ENCODE peak calls at places on chromosomes 13 and 19, in ten cellular contexts. I is astrocyte, F is fibroblast of lung, W is GM23248, B is PC-9, U is MM.1S, M is A673, E is neural progenitor cell, P is mammary epithelial cell, C is PC-3. V is an unnamed sample.

GRCh38 chr19:29927944-29928669 is 13.9 kb upstream of the URI1 start:
- DNase-seq in C (no peak), P (no peak), M (no peak), F (no peak), E (peak), W (no peak), U (no peak), I (no peak), B (no peak), V (no peak)

GRCh38 chr19:42524250-42524649 is 4.0 kb downstream of the CEACAM1 start:
- DNase-seq in M (no peak), U (no peak), P (no peak), W (no peak), E (no peak), I (no peak), F (no peak), B (no peak), C (no peak), V (no peak)

GRCh38 chr13:74074723-74075122 is 59.5 kb downstream of the KLF12 start:
- DNase-seq in I (peak), M (peak), B (no peak), U (no peak), P (peak), F (no peak), W (peak), C (peak), E (no peak), V (peak)

GRCh38 chr13:98222816-98223215 is 45.7 kb upstream of the RNF113B start:
- DNase-seq in P (no peak), W (no peak), C (no peak), U (no peak), I (no peak), E (no peak), M (no peak), B (no peak), F (no peak), V (no peak)

GRCh38 chr13:26485786-26486185 is 71.7 kb upstream of the WASF3 start:
- DNase-seq in U (no peak), C (no peak), I (no peak), W (peak), M (no peak), F (no peak), P (no peak), E (no peak), B (no peak), V (no peak)

GRCh38 chr13:51849145-51850101 is 4.4 kb upstream of the TMEM272 start:
- DNase-seq in U (no peak), I (peak), E (peak), M (peak), C (peak), W (peak), F (peak), B (peak), P (no peak), V (no peak)

GRCh38 chr13:21020176-21020575 is 41.2 kb downstream of the LATS2 start:
- DNase-seq in F (no peak), B (no peak), M (no peak), W (peak), C (no peak), U (no peak), E (no peak), I (no peak), P (no peak), V (no peak)

GRCh38 chr13:103236213-103236612 is 170.0 kb upstream of the SLC10A2 start:
- DNase-seq in M (peak), I (no peak), U (no peak), F (peak), C (peak), B (no peak), P (peak), E (no peak), W (no peak), V (no peak)

GRCh38 chr19:10412257-10412977 is 7.9 kb upstream of the PDE4A start:
- DNase-seq in C (no peak), F (no peak), M (peak), U (peak), E (no peak), W (no peak), P (no peak), I (no peak), B (no peak), V (no peak)

GRCh38 chr19:38634757-38635482 is 12.5 kb upstream of the ACTN4 start:
- DNase-seq in P (no peak), E (peak), C (peak), I (no peak), B (peak), M (peak), F (peak), W (peak), U (peak), V (peak)

GRCh38 chr13:21501709-21502108 is 42.6 kb upstream of the ZDHHC20 start:
- DNase-seq in F (no peak), U (no peak), C (no peak), W (no peak), P (no peak), E (peak), I (no peak), B (no peak), M (peak), V (no peak)

GRCh38 chr19:54136086-54136863 is 1.3 kb upstream of the CNOT3 start:
- DNase-seq in I (no peak), E (peak), C (peak), W (peak), M (no peak), P (no peak), U (peak), B (peak), F (peak), V (no peak)

GRCh38 chr19:42317535-42317934 is 4.4 kb downstream of the TMEM145 start:
- DNase-seq in F (no peak), I (no peak), B (no peak), M (no peak), E (no peak), C (no peak), P (no peak), U (no peak), W (no peak), V (no peak)

GRCh38 chr19:55931936-55932386 is at the start of gene NLRP13:
- DNase-seq in I (no peak), C (no peak), E (no peak), W (no peak), M (no peak), F (no peak), U (no peak), B (no peak), P (no peak), V (no peak)

GRCh38 chr13:38636106-38636505 is 50.8 kb upstream of the FREM2 start:
- DNase-seq in E (no peak), W (no peak), F (no peak), C (no peak), M (no peak), U (no peak), B (no peak), I (no peak), P (no peak), V (no peak)

GRCh38 chr13:83798731-83799130 is 83.5 kb downstream of the SLITRK1 start:
- DNase-seq in U (no peak), P (peak), C (peak), E (no peak), M (no peak), W (peak), I (peak), F (peak), B (no peak), V (no peak)

GRCh38 chr13:109500146-109500773 is 286.1 kb downstream of the IRS2 start:
- DNase-seq in F (peak), I (no peak), M (peak), B (no peak), C (no peak), W (no peak), U (no peak), P (no peak), E (peak), V (no peak)

GRCh38 chr13:109949395-109949794 is 163.0 kb upstream of the IRS2 start:
- DNase-seq in B (no peak), W (peak), M (no peak), C (no peak), I (no peak), E (no peak), U (no peak), F (no peak), P (no peak), V (no peak)

GRCh38 chr19:42403586-42403985 is 13.5 kb upstream of the CNFN start:
- DNase-seq in W (no peak), B (no peak), I (no peak), C (no peak), P (no peak), E (no peak), F (no peak), U (no peak), M (no peak), V (no peak)

GRCh38 chr13:112990783-112991182 is 21.8 kb downstream of the MCF2L start:
- DNase-seq in I (no peak), C (no peak), F (no peak), B (peak), P (peak), U (peak), W (no peak), M (no peak), E (peak), V (no peak)

GRCh38 chr19:47032171-47032811 is 12.7 kb downstream of the NPAS1 start:
- DNase-seq in I (no peak), W (peak), B (peak), P (peak), E (peak), F (no peak), M (no peak), U (peak), C (peak), V (peak)

GRCh38 chr19:56139847-56140582 is 1.1 kb upstream of the ZNF444 start:
- DNase-seq in P (peak), B (no peak), F (no peak), I (no peak), C (no peak), U (no peak), M (no peak), W (peak), E (no peak), V (no peak)

GRCh38 chr13:71865858-71866172 is 1.2 kb downstream of the DACH1 start:
- DNase-seq in B (no peak), C (no peak), P (no peak), E (peak), M (peak), F (peak), I (no peak), U (no peak), W (no peak), V (no peak)

GRCh38 chr13:71864981-71865857 is 1.8 kb downstream of the DACH1 start:
- DNase-seq in M (peak), F (peak), C (no peak), B (no peak), W (no peak), I (peak), U (no peak), E (peak), P (peak), V (peak)

GRCh38 chr13:71867101-71867814 is at the start of gene DACH1:
- DNase-seq in F (peak), P (peak), E (peak), I (peak), U (peak), W (peak), B (peak), C (peak), M (peak), V (peak)

GRCh38 chr13:71864094-71864980 is 2.7 kb downstream of the DACH1 start:
- DNase-seq in F (peak), C (no peak), U (no peak), I (no peak), P (peak), B (no peak), W (no peak), E (peak), M (peak), V (peak)

GRCh38 chr13:71866173-71867091 is 572 bp downstream of the DACH1 start:
- DNase-seq in B (peak), U (peak), W (peak), E (peak), P (peak), C (no peak), M (peak), F (peak), I (no peak), V (peak)
- TF ChIP-seq EZH2 in B (no peak), U (no peak), W (no peak), E (no peak), P (peak), C (no peak), M (no peak), F (no peak), I (no peak), V (no peak)

GRCh38 chr13:94713556-94714182 is 1.3 kb upstream of the SOX21 start:
- DNase-seq in I (no peak), U (no peak), W (no peak), M (no peak), B (no peak), F (no peak), E (no peak), C (no peak), P (no peak), V (no peak)
- TF ChIP-seq EZH2 in I (no peak), U (no peak), W (no peak), M (no peak), B (no peak), F (peak), E (no peak), C (no peak), P (no peak), V (peak)

GRCh38 chr13:99985886-99986527 is 4.4 kb downstream of the ZIC2 start:
- DNase-seq in B (no peak), P (no peak), W (no peak), C (no peak), F (no peak), I (no peak), M (peak), U (no peak), E (peak), V (no peak)

GRCh38 chr13:99986751-99987150 is 5.2 kb downstream of the ZIC2 start:
- DNase-seq in W (no peak), E (peak), U (no peak), C (no peak), P (no peak), B (no peak), F (no peak), I (no peak), M (peak), V (no peak)

GRCh38 chr13:99985243-99985874 is 3.8 kb downstream of the ZIC2 start:
- DNase-seq in I (no peak), C (no peak), B (no peak), M (peak), P (no peak), E (peak), U (no peak), W (no peak), F (no peak), V (no peak)

GRCh38 chr13:99988469-99989375 is 7.1 kb downstream of the ZIC2 start:
- DNase-seq in W (no peak), I (no peak), M (peak), U (no peak), C (no peak), P (no peak), F (no peak), E (peak), B (no peak), V (no peak)

GRCh38 chr13:99987180-99988047 is 5.8 kb downstream of the ZIC2 start:
- DNase-seq in W (no peak), M (peak), B (no peak), P (no peak), C (no peak), F (no peak), E (peak), I (no peak), U (no peak), V (no peak)
- TF ChIP-seq EZH2 in W (peak), M (no peak), B (no peak), P (peak), C (no peak), F (peak), E (no peak), I (no peak), U (no peak), V (peak)

GRCh38 chr19:2942928-2943640 is 1.7 kb downstream of the ZNF77 start:
- DNase-seq in C (no peak), M (no peak), F (no peak), W (no peak), P (no peak), I (no peak), B (no peak), E (no peak), U (no peak), V (no peak)

GRCh38 chr19:2949939-2950285 is 5.1 kb upstream of the ZNF77 start:
- DNase-seq in W (peak), U (no peak), E (no peak), B (no peak), M (no peak), C (peak), F (no peak), P (no peak), I (peak), V (peak)

GRCh38 chr19:2945575-2946184 is 909 bp upstream of the ZNF77 start:
- DNase-seq in P (no peak), W (peak), C (no peak), I (no peak), E (no peak), F (no peak), B (no peak), U (no peak), M (no peak), V (no peak)

GRCh38 chr19:2944403-2944774 is 382 bp downstream of the ZNF77 start:
- DNase-seq in U (no peak), W (no peak), C (no peak), B (no peak), E (no peak), F (no peak), I (no peak), P (no peak), M (no peak), V (no peak)

GRCh38 chr19:2944775-2945574 is at the start of gene ZNF77:
- DNase-seq in I (peak), W (peak), C (peak), M (peak), U (no peak), F (peak), P (peak), B (peak), E (peak), V (peak)
- TF ChIP-seq EZH2 in I (peak), W (no peak), C (no peak), M (no peak), U (no peak), F (no peak), P (no peak), B (no peak), E (peak), V (peak)

GRCh38 chr19:2289714-2290435 is 7.9 kb upstream of the PEAK3 start:
- DNase-seq in F (no peak), M (no peak), C (no peak), W (peak), B (no peak), I (no peak), E (peak), U (peak), P (peak), V (no peak)
- TF ChIP-seq EZH2 in F (no peak), M (peak), C (no peak), W (peak), B (no peak), I (peak), E (peak), U (no peak), P (no peak), V (peak)

GRCh38 chr19:3029070-3029923 is at the start of gene TLE2:
- DNase-seq in M (no peak), E (peak), P (no peak), F (no peak), W (peak), B (no peak), I (no peak), U (no peak), C (no peak), V (peak)
- TF ChIP-seq EZH2 in M (no peak), E (no peak), P (no peak), F (peak), W (no peak), B (no peak), I (no peak), U (no peak), C (no peak), V (no peak)

GRCh38 chr19:8332976-8333770 is 9.9 kb downstream of the KANK3 start:
- DNase-seq in P (no peak), C (no peak), B (no peak), F (no peak), W (peak), M (no peak), E (peak), I (no peak), U (no peak), V (no peak)

GRCh38 chr19:8334458-8335342 is 8.4 kb downstream of the KANK3 start:
- DNase-seq in B (peak), U (peak), E (peak), I (peak), P (peak), F (peak), W (peak), M (peak), C (peak), V (peak)

GRCh38 chr19:8335343-8336071 is 7.6 kb downstream of the KANK3 start:
- DNase-seq in C (no peak), E (no peak), U (no peak), P (no peak), M (no peak), I (no peak), B (peak), F (no peak), W (peak), V (no peak)

GRCh38 chr19:8336072-8336569 is 6.9 kb downstream of the KANK3 start:
- DNase-seq in E (peak), B (peak), U (no peak), W (no peak), I (no peak), F (no peak), M (no peak), C (no peak), P (no peak), V (no peak)

GRCh38 chr19:8333771-8334457 is 9.1 kb downstream of the KANK3 start:
- DNase-seq in P (no peak), C (no peak), W (no peak), F (no peak), M (no peak), E (peak), U (no peak), I (no peak), B (no peak), V (no peak)
- TF ChIP-seq EZH2 in P (no peak), C (peak), W (peak), F (peak), M (no peak), E (peak), U (no peak), I (peak), B (no peak), V (no peak)